ENCODE peak calls at places on chromosomes 1 and 21, in eight cellular contexts. Z is WERI-Rb-1, F is lower leg skin, R is adrenal gland, L is fibroblast of lung, G is neural progenitor cell, B is astrocyte of the cerebellum, Y is OCI-LY7. Q is an unnamed sample.

GRCh38 chr1:181409981-181410380 is 73.3 kb upstream of the CACNA1E start:
- DNase-seq in R (no peak), Z (no peak), F (no peak), B (no peak), Y (no peak), L (no peak), G (no peak), Q (no peak)

GRCh38 chr1:113456967-113457366 is 66.7 kb downstream of the MAGI3 start:
- DNase-seq in Z (no peak), Y (no peak), F (no peak), L (peak), G (no peak), B (peak), R (peak), Q (no peak)

GRCh38 chr21:26280715-26281310 is 110.2 kb upstream of the APP start:
- DNase-seq in Y (no peak), Z (peak), F (no peak), B (no peak), G (peak), R (no peak), L (no peak), Q (no peak)

GRCh38 chr1:118933051-118933781 is 54.9 kb downstream of the TBX15 start:
- DNase-seq in G (no peak), F (no peak), B (no peak), L (no peak), Y (no peak), Z (no peak), R (no peak), Q (no peak)

GRCh38 chr1:3055051-3055450 is 14.0 kb upstream of the PRDM16 start:
- DNase-seq in F (no peak), B (no peak), Y (no peak), R (no peak), Z (no peak), G (no peak), L (no peak), Q (no peak)

GRCh38 chr1:221601166-221601565 is 140.7 kb downstream of the DUSP10 start:
- DNase-seq in B (no peak), F (no peak), Z (no peak), R (no peak), Y (no peak), L (no peak), G (no peak), Q (no peak)

GRCh38 chr1:84037758-84038611 is 39.1 kb upstream of the TTLL7 start:
- DNase-seq in B (no peak), Y (peak), G (no peak), R (no peak), Z (no peak), L (no peak), F (no peak), Q (no peak)

GRCh38 chr1:164659621-164660414 is 100.8 kb downstream of the PBX1 start:
- DNase-seq in F (no peak), B (no peak), G (no peak), L (no peak), Y (no peak), Z (peak), R (no peak), Q (no peak)

GRCh38 chr1:176252191-176252590 is 45.1 kb upstream of the COP1 start:
- DNase-seq in Y (no peak), F (no peak), R (no peak), Z (no peak), G (no peak), L (no peak), B (no peak), Q (no peak)

GRCh38 chr1:155079487-155080249 is 1.0 kb downstream of the EFNA3 start:
- DNase-seq in F (no peak), L (no peak), R (peak), B (no peak), G (peak), Z (peak), Y (no peak), Q (no peak)

GRCh38 chr1:46545784-46546183 is 5.7 kb downstream of the KNCN start:
- DNase-seq in R (no peak), F (no peak), L (no peak), B (no peak), G (no peak), Y (no peak), Z (no peak), Q (no peak)

GRCh38 chr1:26733982-26734381 is 38.2 kb downstream of the ARID1A start:
- DNase-seq in F (no peak), Y (no peak), G (no peak), Z (no peak), B (peak), L (peak), R (no peak), Q (no peak)

GRCh38 chr1:175866776-175867175 is 123.4 kb upstream of the TNR start:
- DNase-seq in L (no peak), F (no peak), Y (no peak), R (no peak), G (no peak), Z (no peak), B (no peak), Q (no peak)

GRCh38 chr1:8317647-8318360 is at the start of gene SLC45A1:
- DNase-seq in L (peak), F (peak), Z (peak), G (peak), R (peak), B (no peak), Y (peak), Q (peak)

GRCh38 chr1:54582566-54583306 is 34.7 kb downstream of the ACOT11 start:
- DNase-seq in Z (no peak), F (no peak), G (peak), L (no peak), B (no peak), Y (no peak), R (no peak), Q (no peak)

GRCh38 chr1:51558375-51558924 is 39.4 kb upstream of the EPS15 start:
- DNase-seq in Z (no peak), R (no peak), Y (no peak), F (no peak), G (no peak), L (peak), B (no peak), Q (peak)

GRCh38 chr1:11654571-11655262 is at the start of gene FBXO44:
- DNase-seq in G (peak), B (no peak), Y (peak), L (no peak), R (peak), F (no peak), Z (peak), Q (peak)

GRCh38 chr1:59186656-59187055 is 110.2 kb upstream of the FGGY start:
- DNase-seq in R (no peak), G (no peak), Z (no peak), F (no peak), B (no peak), Y (no peak), L (peak), Q (no peak)

GRCh38 chr21:15557925-15558324 is 171.9 kb upstream of the USP25 start:
- DNase-seq in B (no peak), G (no peak), Z (peak), Y (peak), F (no peak), L (no peak), R (no peak), Q (no peak)

GRCh38 chr1:7617826-7618225 is 153.3 kb upstream of the VAMP3 start:
- DNase-seq in L (no peak), F (no peak), B (no peak), Z (no peak), R (no peak), G (no peak), Y (no peak), Q (no peak)

GRCh38 chr1:22844621-22845020 is 128.0 kb downstream of the LACTBL1 start:
- DNase-seq in Y (no peak), L (no peak), G (no peak), B (no peak), Z (no peak), F (no peak), R (no peak), Q (no peak)

GRCh38 chr1:196997428-196997827 is 20.1 kb downstream of the CFHR5 start:
- DNase-seq in B (no peak), Z (no peak), G (no peak), L (peak), F (no peak), Y (no peak), R (no peak), Q (no peak)

GRCh38 chr21:16942703-16943102 is 570.1 kb upstream of the CXADR start:
- DNase-seq in Z (peak), G (peak), L (peak), F (no peak), Y (no peak), B (peak), R (peak), Q (no peak)

GRCh38 chr1:94119796-94120590 is 955 bp downstream of the ABCA4 start:
- DNase-seq in L (no peak), G (peak), F (peak), B (no peak), R (no peak), Y (no peak), Z (no peak), Q (no peak)
- H3K4me3 ChIP-seq in L (no peak), G (no peak), F (no peak), B (no peak), R (no peak), Y (no peak), Z (peak), Q (no peak)

DNA sequence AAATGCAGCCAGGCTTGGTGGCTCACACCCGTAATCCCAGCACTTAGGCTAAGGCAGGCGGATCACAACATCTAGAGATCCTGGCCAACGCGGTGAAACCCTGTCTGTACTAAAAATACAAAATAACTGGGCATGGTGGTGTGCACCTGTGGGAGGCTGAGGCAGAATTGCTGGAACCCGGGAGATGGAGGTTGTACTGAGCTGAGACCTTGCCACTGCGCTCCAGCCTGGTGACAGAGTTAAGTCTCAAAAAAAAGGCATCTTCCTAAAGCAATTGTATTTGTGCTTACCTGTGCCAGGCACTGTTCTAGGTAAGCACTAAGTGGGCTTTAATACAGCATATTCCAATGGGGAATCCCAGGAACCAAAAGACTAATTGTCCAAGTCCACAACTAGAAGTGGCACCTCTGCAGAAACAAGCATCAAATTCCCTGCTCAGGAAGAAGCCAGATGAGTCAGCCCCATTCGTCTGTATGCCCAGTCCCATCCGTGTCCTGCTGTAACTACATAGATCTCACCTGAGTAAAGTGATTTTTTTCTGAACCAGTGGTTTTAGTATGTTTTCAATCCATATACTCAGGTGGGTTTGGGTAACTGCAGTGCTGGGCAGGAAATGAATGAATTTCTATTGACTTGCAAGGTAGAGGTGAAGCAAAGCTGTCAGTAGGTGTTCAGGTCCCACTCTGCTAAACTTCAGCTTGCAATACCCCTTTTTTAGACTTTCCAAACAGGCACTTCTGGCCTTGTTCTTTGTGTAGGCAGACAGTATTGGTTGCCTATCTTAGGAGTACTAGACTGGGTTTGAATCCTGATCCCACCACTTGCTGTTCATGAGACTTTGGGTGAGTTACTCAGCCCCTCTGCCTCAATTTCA is 4.7 kb downstream of the RCC1 start:
- DNase-seq in R (no peak), Z (no peak), F (no peak), B (no peak), G (no peak), Y (peak), L (peak), Q (peak)
- TF ChIP-seq CTCF in R (no peak), Z (no peak), F (no peak), B (no peak), G (no peak), Y (no peak), L (no peak), Q (no peak)

DNA sequence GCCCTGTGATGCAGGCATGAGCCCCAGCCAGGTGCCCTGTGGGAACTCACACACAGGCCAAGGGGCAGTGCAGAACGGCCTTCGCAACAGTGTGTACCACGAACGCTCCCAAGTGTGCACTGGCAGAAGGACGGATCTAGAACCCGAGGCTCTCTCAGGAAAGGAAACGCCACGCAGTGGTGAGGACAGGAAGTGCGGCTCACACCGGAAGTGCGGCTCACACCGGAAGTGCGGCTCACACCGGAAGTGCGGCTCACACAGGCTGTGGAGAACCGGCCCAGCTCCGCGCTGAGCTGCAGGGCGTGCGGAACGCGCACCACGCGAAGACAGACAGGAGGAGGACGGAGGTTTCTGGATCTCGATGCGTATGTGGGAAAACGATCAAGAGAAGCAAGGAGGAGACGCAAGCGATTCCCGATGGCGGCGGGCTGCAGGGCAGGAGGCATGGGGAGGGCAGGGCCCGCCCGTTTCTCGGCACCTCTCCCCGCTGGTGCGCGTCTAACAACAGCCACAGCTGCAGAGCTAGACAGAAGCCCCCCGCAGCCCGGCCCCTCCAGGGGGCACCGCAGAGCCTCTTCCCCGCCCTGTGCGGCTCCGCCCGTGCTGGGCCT is 35.9 kb upstream of the TMEM52 start:
- DNase-seq in Y (no peak), R (no peak), F (no peak), Z (peak), L (no peak), G (no peak), B (no peak), Q (no peak)
- H3K4me3 ChIP-seq in Y (no peak), R (no peak), F (no peak), Z (no peak), L (no peak), G (no peak), B (no peak), Q (no peak)

GRCh38 chr1:32221980-32222751 is at the start of the genes EIF3I and TMEM234:
- DNase-seq in Z (peak), B (peak), G (peak), Y (peak), R (peak), F (peak), L (peak), Q (peak)

GRCh38 chr1:32220746-32221580 is 1.2 kb downstream of the TMEM234 start:
- DNase-seq in R (no peak), Y (peak), Z (no peak), F (no peak), G (no peak), B (no peak), L (no peak), Q (peak)

GRCh38 chr1:32223683-32224082 is 1.5 kb downstream of the EIF3I start:
- DNase-seq in Y (no peak), G (no peak), Z (no peak), B (no peak), F (no peak), R (no peak), L (no peak), Q (no peak)

GRCh38 chr1:32219022-32219421 is 3.1 kb downstream of the TMEM234 start:
- DNase-seq in Y (no peak), L (no peak), B (no peak), R (no peak), F (no peak), Z (no peak), G (no peak), Q (no peak)

GRCh38 chr1:32221581-32221979 is 573 bp downstream of the TMEM234 start:
- DNase-seq in Y (no peak), G (no peak), F (no peak), R (no peak), B (no peak), L (no peak), Z (no peak), Q (no peak)
- TF ChIP-seq CTCF in Y (no peak), G (no peak), F (no peak), R (no peak), B (no peak), L (no peak), Z (no peak), Q (no peak)

GRCh38 chr1:20697560-20697959 is 20.2 kb downstream of the KIF17 start:
- DNase-seq in B (no peak), Z (no peak), Y (no peak), F (no peak), L (no peak), R (no peak), G (peak), Q (no peak)
- H3K4me3 ChIP-seq in B (no peak), Z (no peak), Y (no peak), F (no peak), L (peak), R (no peak), G (peak), Q (no peak)

DNA sequence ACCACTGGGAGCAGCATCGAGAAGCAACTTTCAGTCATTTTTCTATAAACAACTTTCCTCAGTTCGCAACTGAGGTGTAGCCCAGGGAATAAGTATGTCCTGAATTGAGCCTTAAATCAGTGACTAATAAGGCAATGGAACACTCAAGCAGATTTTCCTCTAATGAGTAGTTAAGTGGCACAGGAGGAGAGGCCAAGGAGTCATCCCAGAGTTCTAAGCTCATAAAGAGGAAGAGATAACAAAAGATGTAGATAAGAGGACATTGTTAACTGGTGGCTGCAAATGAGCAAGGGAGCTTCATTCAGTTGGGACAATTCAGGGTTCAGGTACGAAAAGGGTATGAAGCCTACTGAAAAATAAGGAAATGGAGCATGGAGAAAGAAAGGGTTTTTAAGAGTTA is 64.5 kb downstream of the LRRC40 start:
- DNase-seq in B (no peak), Y (no peak), L (peak), G (peak), R (no peak), Z (no peak), F (no peak), Q (no peak)
- TF ChIP-seq CTCF in B (no peak), Y (no peak), L (no peak), G (no peak), R (no peak), Z (no peak), F (no peak), Q (no peak)

GRCh38 chr21:46551636-46552241 is 53.1 kb downstream of the S100B start:
- DNase-seq in Z (no peak), B (no peak), G (no peak), R (no peak), L (no peak), Y (peak), F (no peak), Q (no peak)
- H3K4me3 ChIP-seq in Z (no peak), B (no peak), G (no peak), R (no peak), L (no peak), Y (peak), F (no peak), Q (no peak)

GRCh38 chr21:37366488-37367300 is at the start of gene DYRK1A:
- DNase-seq in B (peak), G (peak), L (peak), R (peak), Y (peak), F (peak), Z (peak), Q (peak)
- TF ChIP-seq CTCF in B (no peak), G (no peak), L (no peak), R (no peak), Y (no peak), F (no peak), Z (peak), Q (no peak)

DNA sequence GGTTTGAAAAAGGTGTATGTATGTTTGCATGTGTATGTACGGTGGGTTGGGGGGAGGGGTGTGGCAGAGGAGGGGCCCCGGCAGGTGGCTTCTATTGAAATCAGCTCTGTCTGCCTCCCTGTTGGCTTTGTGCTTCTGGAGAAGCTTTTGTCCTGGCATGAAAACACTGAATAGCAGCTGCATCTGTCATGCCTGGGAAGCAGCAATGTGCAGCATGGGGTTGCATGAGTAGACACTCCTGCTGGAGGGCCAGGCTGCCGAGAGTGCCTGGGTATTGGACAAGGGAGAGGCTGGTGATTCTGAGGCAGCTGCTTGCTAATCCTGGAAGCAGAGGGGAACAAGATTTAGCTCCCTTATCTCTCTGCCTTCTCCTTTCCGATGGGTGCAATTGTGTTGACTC is 20.5 kb downstream of the MAPKAPK2 start:
- DNase-seq in F (no peak), B (no peak), R (peak), Y (no peak), L (peak), G (peak), Z (peak), Q (no peak)
- H3K4me3 ChIP-seq in F (no peak), B (no peak), R (no peak), Y (no peak), L (peak), G (peak), Z (peak), Q (no peak)

Q was measured in GM12865.